ENCODE peak calls at places on chromosomes 11 and 22, in seven cellular contexts. C is NAMALWA, U is Karpas-422, Y is GM10248, D is right atrium auricular region, M is left ventricle myocardium inferior, O is neural progenitor cell. B is an unnamed sample.

GRCh38 chr22:46693634-46694422 is 44.2 kb downstream of the CERK start:
- DNase-seq in D (no peak), Y (no peak), C (no peak), U (no peak), M (peak), O (no peak), B (no peak)

GRCh38 chr11:118081241-118081958 is 4.5 kb downstream of the TMPRSS4 start:
- DNase-seq in C (no peak), U (no peak), Y (no peak), M (no peak), D (no peak), O (no peak), B (no peak)

GRCh38 chr22:38204784-38205183 is 3.0 kb downstream of the MAFF start:
- DNase-seq in U (peak), M (no peak), Y (peak), C (peak), O (no peak), D (no peak), B (no peak)

GRCh38 chr11:87425391-87425790 is 387.7 kb downstream of the TMEM135 start:
- DNase-seq in O (no peak), D (no peak), U (no peak), Y (no peak), C (no peak), M (no peak), B (peak)

GRCh38 chr22:23072911-23073491 is 2.7 kb downstream of the GNAZ start:
- DNase-seq in M (peak), D (no peak), C (no peak), Y (no peak), O (no peak), U (no peak), B (no peak)

GRCh38 chr22:26675687-26676273 is 18.4 kb downstream of the MIAT start:
- DNase-seq in Y (no peak), O (no peak), C (no peak), D (no peak), M (no peak), U (no peak), B (no peak)

GRCh38 chr11:1006762-1007161 is 29.8 kb downstream of the MUC6 start:
- DNase-seq in Y (no peak), O (no peak), M (no peak), U (no peak), C (peak), D (no peak), B (no peak)

GRCh38 chr11:120941000-120941399 is 82.9 kb upstream of the TBCEL start:
- DNase-seq in O (no peak), U (no peak), Y (no peak), C (no peak), D (no peak), M (no peak), B (no peak)

GRCh38 chr11:116808262-116809175 is 14.6 kb downstream of the APOA4 start:
- DNase-seq in O (no peak), C (no peak), Y (no peak), D (no peak), M (no peak), U (no peak), B (peak)

GRCh38 chr11:75945925-75946324 is 130.9 kb downstream of the UVRAG start:
- DNase-seq in Y (no peak), O (no peak), U (no peak), D (no peak), M (no peak), C (no peak), B (no peak)

GRCh38 chr11:58442136-58442535 is at the start of gene OR5B12:
- DNase-seq in O (no peak), M (no peak), D (no peak), C (no peak), Y (no peak), U (no peak), B (no peak)

GRCh38 chr11:970319-970871 is 44.7 kb downstream of the AP2A2 start:
- DNase-seq in D (no peak), C (no peak), U (no peak), M (no peak), Y (no peak), O (no peak), B (no peak)

GRCh38 chr11:85658180-85658579 is 6.7 kb downstream of the CREBZF start:
- DNase-seq in Y (no peak), M (no peak), O (no peak), U (no peak), D (no peak), C (no peak), B (no peak)

GRCh38 chr22:27804016-27804415 is 2.5 kb upstream of the MN1 start:
- DNase-seq in Y (no peak), M (no peak), C (no peak), O (no peak), D (no peak), U (no peak), B (no peak)

GRCh38 chr11:102530558-102530957 is at the start of gene MMP7:
- DNase-seq in Y (no peak), U (no peak), O (no peak), M (no peak), C (no peak), D (no peak), B (peak)

GRCh38 chr11:1877211-1878133 is 14.2 kb downstream of the PRR33 start:
- DNase-seq in U (no peak), O (no peak), Y (no peak), M (peak), C (no peak), D (no peak), B (peak)

GRCh38 chr11:113906038-113906437 is 1.4 kb downstream of the HTR3B start:
- DNase-seq in M (no peak), O (peak), Y (no peak), C (peak), U (no peak), D (no peak), B (peak)

GRCh38 chr11:122756417-122756816 is 81.9 kb upstream of the CRTAM start:
- DNase-seq in U (peak), C (peak), M (peak), Y (peak), D (peak), O (no peak), B (no peak)

GRCh38 chr22:20777420-20778177 is 3.7 kb downstream of the SERPIND1 start:
- DNase-seq in O (no peak), M (no peak), D (no peak), Y (no peak), C (no peak), U (no peak), B (peak)

B was measured in PC-3.